ENCODE peak calls at places on chromosomes 12 and 14, in five cellular contexts. W is stimulated activated CD8-positive, alpha-beta memory T cell treated with anti-CD3 and anti-CD28 coated beads, Interleukin-7, amount 100 ng/mL, for 24 hours; E is central memory CD4-positive, alpha-beta T cell; S is G401; A is esophagus squamous epithelium. F is an unnamed sample.
A peak's percentile ranks its signal among the peaks of the same experiment; 100 is the strongest.

GRCh38 chr14:58572092-58572853 is 65.5 kb upstream of the DACT1 start:
- DNase-seq in A (no peak), W (no peak), E (peak; percentile 25), S (no peak), F (peak; percentile 50)

GRCh38 chr14:58430156-58430555 is 2.6 kb downstream of the KIAA0586 start:
- DNase-seq in E (no peak), A (no peak), W (no peak), S (no peak), F (peak; percentile 17)

GRCh38 chr14:69719501-69719951 is 47.4 kb upstream of the SRSF5 start:
- DNase-seq in E (no peak), A (no peak), W (no peak), S (peak; percentile 16), F (peak; percentile 97)

GRCh38 chr14:103724116-103724515 is 8.5 kb downstream of the ZFYVE21 start:
- DNase-seq in A (no peak), W (no peak), S (peak; percentile 71), E (no peak), F (peak; percentile 46)

GRCh38 chr14:90522585-90523191 is 125.9 kb downstream of the CALM1 start:
- DNase-seq in E (no peak), W (no peak), S (peak; percentile 77), A (no peak), F (no peak)

GRCh38 chr12:45042599-45042998 is 8.3 kb downstream of the DBX2 start:
- DNase-seq in W (no peak), E (no peak), S (no peak), A (no peak), F (no peak)

GRCh38 chr14:75711134-75711795 is 50.2 kb downstream of the TTLL5 start:
- DNase-seq in W (no peak), E (no peak), S (peak; percentile 8), A (no peak), F (peak; percentile 71)

GRCh38 chr14:37625597-37626595 is 30.5 kb downstream of the TTC6 start:
- DNase-seq in W (no peak), E (no peak), S (no peak), A (no peak), F (no peak)

GRCh38 chr14:59278111-59278510 is 89.6 kb downstream of the DAAM1 start:
- DNase-seq in W (no peak), E (no peak), A (no peak), S (no peak), F (peak; percentile 92)

GRCh38 chr14:75821828-75822521 is 159.8 kb downstream of the TGFB3 start:
- DNase-seq in E (no peak), S (no peak), A (no peak), W (no peak), F (peak; percentile 44)

GRCh38 chr14:75824328-75824727 is 157.5 kb downstream of the TGFB3 start:
- DNase-seq in A (no peak), W (no peak), E (no peak), S (no peak), F (no peak)

GRCh38 chr12:46268349-46268616 is 560 bp downstream of the SLC38A1 start:
- DNase-seq in A (no peak), E (peak; percentile 51), S (no peak), W (no peak), F (no peak)

GRCh38 chr12:96195845-96196451 is 1.8 kb downstream of the ELK3 start:
- DNase-seq in E (peak; percentile 24), S (peak; percentile 62), A (no peak), W (no peak), F (peak; percentile 60)

GRCh38 chr14:72599579-72600470 is 294.1 kb downstream of the DPF3 start:
- DNase-seq in A (no peak), E (no peak), S (peak; percentile 92), W (no peak), F (no peak)

GRCh38 chr14:29648045-29648444 is 279.6 kb downstream of the PRKD1 start:
- DNase-seq in A (no peak), W (no peak), E (no peak), S (no peak), F (peak; percentile 2)

GRCh38 chr12:34108405-34108803 is 86.1 kb downstream of the ALG10 start:
- DNase-seq in W (no peak), E (no peak), A (no peak), S (no peak), F (no peak)

GRCh38 chr14:83779266-83779665 is 1750.7 kb upstream of the FLRT2 start:
- DNase-seq in S (no peak), E (no peak), A (no peak), W (no peak), F (peak; percentile 16)

GRCh38 chr12:105369014-105369413 is 38.5 kb downstream of the C12orf75 start:
- DNase-seq in W (no peak), S (no peak), A (no peak), E (no peak), F (peak; percentile 84)

GRCh38 chr12:22544038-22544979 is at the start of gene C2CD5:
- DNase-seq in E (peak; percentile 95), W (peak; percentile 86), S (peak; percentile 97), A (peak; percentile 80), F (peak; percentile 98)

GRCh38 chr12:104886418-104887401 is 71.4 kb downstream of the SLC41A2 start:
- DNase-seq in W (no peak), E (no peak), S (no peak), A (no peak), F (peak; percentile 37)

GRCh38 chr12:7101694-7102131 is 7.3 kb downstream of the C1RL start:
- DNase-seq in A (no peak), W (no peak), E (no peak), S (no peak), F (no peak)

GRCh38 chr14:69711065-69711464 is 55.9 kb upstream of the SRSF5 start:
- DNase-seq in W (no peak), A (no peak), S (peak; percentile 80), E (no peak), F (peak; percentile 34)

GRCh38 chr14:34682787-34683321 is 31.5 kb downstream of the CFL2 start:
- DNase-seq in W (no peak), A (no peak), S (no peak), E (peak; percentile 5), F (peak; percentile 79)

GRCh38 chr14:80607430-80608200 is 333.9 kb downstream of the CEP128 start:
- DNase-seq in E (no peak), A (no peak), S (no peak), W (no peak), F (no peak)

GRCh38 chr12:47105914-47106674 is 26.3 kb upstream of the AMIGO2 start:
- DNase-seq in S (no peak), W (no peak), E (no peak), A (no peak), F (no peak)

GRCh38 chr12:52312086-52312485 is 9.1 kb downstream of the KRT83 start:
- DNase-seq in W (no peak), S (no peak), E (no peak), A (no peak), F (no peak)

GRCh38 chr12:132230381-132230780 is 86.1 kb downstream of the NOC4L start:
- DNase-seq in A (no peak), S (no peak), E (no peak), W (no peak), F (no peak)

GRCh38 chr12:85076688-85077430 is 40.7 kb downstream of the LRRIQ1 start:
- DNase-seq in A (no peak), S (peak; percentile 64), W (no peak), E (no peak), F (peak; percentile 86)

GRCh38 chr14:61034416-61035100 is 53.5 kb downstream of the SLC38A6 start:
- DNase-seq in A (no peak), E (no peak), S (peak; percentile 50), W (no peak), F (no peak)

GRCh38 chr12:92745874-92746553 is 43.2 kb downstream of the PLEKHG7 start:
- DNase-seq in A (no peak), S (no peak), W (no peak), E (no peak), F (peak; percentile 90)

GRCh38 chr14:105867961-105868599 is 341.7 kb downstream of the TMEM121 start:
- DNase-seq in S (no peak), E (no peak), W (no peak), A (no peak), F (no peak)

GRCh38 chr14:69532561-69533335 is 41.9 kb downstream of the CCDC177 start:
- DNase-seq in A (no peak), W (no peak), S (no peak), E (no peak), F (no peak)

GRCh38 chr12:108621161-108621560 is 12.5 kb downstream of the SELPLG start:
- DNase-seq in S (no peak), A (no peak), E (no peak), W (no peak), F (no peak)

GRCh38 chr14:37493606-37494005 is 101.4 kb downstream of the FOXA1 start:
- DNase-seq in E (no peak), A (no peak), S (no peak), W (no peak), F (no peak)

GRCh38 chr14:32383337-32384009 is 54.4 kb downstream of the AKAP6 start:
- DNase-seq in A (no peak), S (no peak), W (no peak), E (no peak), F (no peak)

GRCh38 chr12:56785141-56785865 is 22.2 kb downstream of the HSD17B6 start:
- DNase-seq in A (no peak), S (no peak), E (no peak), W (no peak), F (no peak)

GRCh38 chr12:52358575-52359350 is 8.5 kb downstream of the KRT85 start:
- DNase-seq in A (no peak), E (peak; percentile 3), S (no peak), W (no peak), F (no peak)

GRCh38 chr12:57543666-57544065 is 3.3 kb downstream of the DCTN2 start:
- DNase-seq in S (no peak), E (no peak), W (no peak), A (no peak), F (no peak)

GRCh38 chr12:224330-224729 is 10.4 kb upstream of the SLC6A12 start:
- DNase-seq in E (no peak), A (no peak), W (no peak), S (no peak), F (no peak)

GRCh38 chr12:26164118-26164517 is 31.3 kb upstream of the SSPN start:
- DNase-seq in E (no peak), A (no peak), S (no peak), W (no peak), F (no peak)